ENCODE peak calls at places on chromosomes 11 and 22, in ten cellular contexts. M is stomach, C is OCI-LY7, V is adrenal gland, B is PC-3, H is GM23338, U is foreskin fibroblast, S is IMR-90, W is BJ, P is kidney. T is an unnamed sample.

GRCh38 chr11:83292709-83293435 is 6.7 kb upstream of the CCDC90B start:
- DNase-seq in M (no peak), C (peak), V (peak), B (peak), H (peak), U (peak), S (peak), W (no peak), P (no peak), T (no peak)

GRCh38 chr11:74990941-74991340 is 2.2 kb downstream of the NEU3 start:
- DNase-seq in M (no peak), C (no peak), V (no peak), B (no peak), H (no peak), U (no peak), S (no peak), W (no peak), P (no peak), T (no peak)

GRCh38 chr11:74311352-74311926 is at the start of gene P4HA3:
- DNase-seq in M (peak), C (no peak), V (peak), B (peak), H (peak), U (peak), S (peak), W (no peak), P (peak), T (no peak)

GRCh38 chr11:16867097-16867496 is 128.7 kb downstream of the C11orf58 start:
- DNase-seq in M (no peak), C (no peak), V (no peak), B (no peak), H (no peak), U (no peak), S (no peak), W (no peak), P (no peak), T (no peak)

GRCh38 chr11:12745787-12746186 is 71.6 kb downstream of the TEAD1 start:
- DNase-seq in M (no peak), C (no peak), V (no peak), B (no peak), H (no peak), U (no peak), S (no peak), W (no peak), P (no peak), T (no peak)

GRCh38 chr11:134337051-134337450 is 5.3 kb downstream of the GLB1L2 start:
- DNase-seq in M (no peak), C (no peak), V (no peak), B (no peak), H (no peak), U (no peak), S (no peak), W (no peak), P (no peak), T (no peak)

GRCh38 chr11:75325713-75326438 is 25.6 kb downstream of the ARRB1 start:
- DNase-seq in M (peak), C (no peak), V (peak), B (peak), H (no peak), U (peak), S (peak), W (peak), P (peak), T (no peak)

GRCh38 chr22:38244106-38244505 is 28.7 kb downstream of the TMEM184B start:
- DNase-seq in M (no peak), C (peak), V (no peak), B (no peak), H (no peak), U (no peak), S (peak), W (no peak), P (no peak), T (no peak)

GRCh38 chr11:32115406-32115805 is 24.5 kb downstream of the RCN1 start:
- DNase-seq in M (no peak), C (no peak), V (no peak), B (no peak), H (no peak), U (no peak), S (no peak), W (no peak), P (no peak), T (no peak)

GRCh38 chr11:123168236-123168635 is 26.8 kb downstream of the CLMP start:
- DNase-seq in M (no peak), C (no peak), V (no peak), B (no peak), H (no peak), U (no peak), S (no peak), W (no peak), P (no peak), T (no peak)

GRCh38 chr11:123164732-123165450 is 30.2 kb downstream of the CLMP start:
- DNase-seq in M (no peak), C (no peak), V (no peak), B (no peak), H (no peak), U (no peak), S (peak), W (no peak), P (no peak), T (no peak)

GRCh38 chr11:123163621-123164020 is 31.4 kb downstream of the CLMP start:
- DNase-seq in M (no peak), C (no peak), V (no peak), B (no peak), H (no peak), U (no peak), S (no peak), W (no peak), P (no peak), T (no peak)

GRCh38 chr11:123168955-123169484 is 26.0 kb downstream of the CLMP start:
- DNase-seq in M (no peak), C (no peak), V (no peak), B (no peak), H (no peak), U (no peak), S (no peak), W (no peak), P (no peak), T (no peak)

GRCh38 chr11:123166095-123166559 is 28.9 kb downstream of the CLMP start:
- DNase-seq in M (no peak), C (peak), V (no peak), B (peak), H (peak), U (peak), S (peak), W (no peak), P (peak), T (no peak)
- TF ChIP-seq CTCF in M (no peak), C (peak), V (peak), B (peak), H (peak), U (peak), S (peak), W (peak), P (peak), T (peak)

GRCh38 chr11:35905901-35906661 is 37.8 kb upstream of the LDLRAD3 start:
- DNase-seq in M (no peak), C (no peak), V (no peak), B (peak), H (no peak), U (peak), S (peak), W (no peak), P (no peak), T (no peak)
- TF ChIP-seq CTCF in M (no peak), C (no peak), V (no peak), B (no peak), H (no peak), U (no peak), S (no peak), W (no peak), P (no peak), T (no peak)

DNA sequence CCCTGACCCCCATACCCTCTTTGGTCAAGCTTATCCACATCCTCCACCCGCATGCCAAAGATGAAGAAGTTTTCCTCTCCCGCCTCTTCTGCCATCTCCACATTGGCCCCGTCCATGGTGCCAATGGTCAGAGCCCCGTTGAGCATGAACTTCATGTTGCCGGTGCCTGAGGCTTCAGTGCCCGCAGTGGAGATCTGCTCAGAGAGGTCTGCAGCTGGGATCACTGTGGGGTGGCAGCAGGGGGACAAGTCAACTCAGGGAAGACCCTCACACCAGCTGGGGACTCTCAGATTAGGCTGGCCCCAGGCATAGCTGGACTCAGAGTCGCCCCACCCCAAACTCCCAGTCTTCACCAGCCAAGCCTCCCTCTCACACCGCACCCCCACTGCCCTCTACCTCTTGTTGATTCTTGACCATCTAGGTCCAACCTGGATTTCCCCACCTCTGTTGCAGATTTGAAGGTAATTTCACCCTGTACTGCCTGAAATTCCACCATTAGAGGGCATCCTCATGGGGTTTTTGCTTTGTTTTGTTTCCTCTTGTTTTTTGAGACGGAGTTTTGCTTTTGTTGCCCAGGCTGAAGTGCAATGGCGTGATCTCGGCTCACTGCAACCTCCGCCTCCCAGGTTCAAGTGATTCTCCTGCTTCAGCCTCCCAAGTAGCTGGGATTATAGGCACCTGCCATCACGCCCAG is 6.6 kb upstream of the RASGRP2 start:
- DNase-seq in M (no peak), C (no peak), V (no peak), B (no peak), H (no peak), U (no peak), S (no peak), W (no peak), P (peak), T (no peak)
- TF ChIP-seq CTCF in M (no peak), C (peak), V (no peak), B (peak), H (peak), U (no peak), S (no peak), W (no peak), P (peak), T (no peak)

DNA sequence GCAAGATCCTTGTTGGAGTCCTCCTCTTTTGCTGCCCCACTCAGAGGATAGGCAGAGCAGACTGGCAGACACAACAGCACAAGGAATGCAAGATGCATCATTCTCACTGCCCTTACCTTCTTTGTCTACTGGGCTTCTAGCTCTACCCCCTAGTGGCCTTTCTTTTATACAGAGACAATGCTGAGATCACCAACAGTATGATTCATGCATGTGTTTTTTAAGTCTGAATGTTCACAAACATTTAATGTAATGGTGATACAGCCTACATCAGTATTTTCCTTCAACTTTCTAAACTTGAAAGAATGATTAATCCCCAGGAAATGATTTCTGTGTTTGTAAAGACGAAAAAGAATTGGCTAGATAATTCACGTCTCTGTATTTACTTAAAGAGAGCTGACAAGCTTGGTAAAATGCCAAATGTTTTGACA is at the start of gene MMP10:
- DNase-seq in M (no peak), C (no peak), V (no peak), B (peak), H (peak), U (peak), S (peak), W (no peak), P (no peak), T (no peak)
- TF ChIP-seq CTCF in M (no peak), C (peak), V (no peak), B (peak), H (peak), U (peak), S (peak), W (peak), P (no peak), T (no peak)

GRCh38 chr22:41687901-41688364 is 734 bp downstream of the SNU13 start:
- DNase-seq in M (no peak), C (peak), V (peak), B (peak), H (peak), U (peak), S (peak), W (no peak), P (no peak), T (no peak)

GRCh38 chr22:41695211-41695610 is 4.1 kb upstream of the MEI1 start:
- DNase-seq in M (no peak), C (no peak), V (no peak), B (no peak), H (no peak), U (peak), S (no peak), W (no peak), P (no peak), T (no peak)

GRCh38 chr22:41688365-41689211 is at the start of gene SNU13:
- DNase-seq in M (peak), C (peak), V (peak), B (peak), H (peak), U (peak), S (peak), W (no peak), P (peak), T (peak)

GRCh38 chr22:41690476-41690875 is 1.8 kb upstream of the SNU13 start:
- DNase-seq in M (no peak), C (no peak), V (no peak), B (no peak), H (no peak), U (no peak), S (no peak), W (no peak), P (no peak), T (no peak)
- TF ChIP-seq CTCF in M (no peak), C (no peak), V (no peak), B (no peak), H (no peak), U (no peak), S (no peak), W (no peak), P (no peak), T (no peak)

GRCh38 chr11:33736148-33736809 is at the start of gene CD59:
- DNase-seq in M (peak), C (peak), V (peak), B (peak), H (peak), U (peak), S (peak), W (peak), P (peak), T (peak)
- TF ChIP-seq CTCF in M (no peak), C (no peak), V (no peak), B (no peak), H (no peak), U (no peak), S (no peak), W (peak), P (no peak), T (no peak)

DNA sequence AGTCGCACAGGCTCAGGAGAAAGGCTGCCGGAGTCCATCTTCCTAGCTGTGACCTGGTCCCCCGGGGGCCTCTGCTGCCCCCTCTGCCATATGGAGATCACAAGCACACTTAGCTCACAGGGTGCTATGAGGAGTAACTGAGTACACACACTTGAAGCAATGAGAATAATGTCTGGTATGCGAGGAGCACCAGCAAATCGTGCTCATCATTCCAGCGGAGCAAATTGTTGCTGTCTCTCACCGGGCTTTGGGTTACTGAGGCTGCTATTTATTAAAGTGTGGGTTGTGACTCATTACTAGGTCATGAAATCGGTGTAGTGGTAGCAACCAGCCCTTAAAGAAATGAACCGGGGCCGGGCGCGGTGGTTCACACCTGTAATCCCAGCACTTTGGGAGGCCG is 48.1 kb upstream of the EIF3D start:
- DNase-seq in M (no peak), C (no peak), V (no peak), B (peak), H (no peak), U (peak), S (peak), W (peak), P (no peak), T (no peak)
- TF ChIP-seq CTCF in M (no peak), C (no peak), V (no peak), B (no peak), H (no peak), U (no peak), S (no peak), W (peak), P (no peak), T (no peak)

GRCh38 chr11:33777906-33778305 is 3.6 kb upstream of the FBXO3 start:
- DNase-seq in M (no peak), C (peak), V (no peak), B (no peak), H (no peak), U (no peak), S (no peak), W (no peak), P (no peak), T (no peak)
- TF ChIP-seq CTCF in M (no peak), C (no peak), V (no peak), B (no peak), H (no peak), U (no peak), S (no peak), W (no peak), P (no peak), T (no peak)

GRCh38 chr11:4887591-4887990 is 5.9 kb downstream of the OR51T1 start:
- DNase-seq in M (no peak), C (no peak), V (no peak), B (no peak), H (no peak), U (no peak), S (no peak), W (no peak), P (no peak), T (no peak)

GRCh38 chr11:4890279-4890678 is 8.6 kb downstream of the OR51T1 start:
- DNase-seq in M (no peak), C (no peak), V (no peak), B (no peak), H (no peak), U (peak), S (peak), W (no peak), P (no peak), T (no peak)

GRCh38 chr11:4886186-4886585 is 4.5 kb downstream of the OR51T1 start:
- DNase-seq in M (no peak), C (no peak), V (no peak), B (no peak), H (no peak), U (no peak), S (no peak), W (no peak), P (no peak), T (no peak)

DNA sequence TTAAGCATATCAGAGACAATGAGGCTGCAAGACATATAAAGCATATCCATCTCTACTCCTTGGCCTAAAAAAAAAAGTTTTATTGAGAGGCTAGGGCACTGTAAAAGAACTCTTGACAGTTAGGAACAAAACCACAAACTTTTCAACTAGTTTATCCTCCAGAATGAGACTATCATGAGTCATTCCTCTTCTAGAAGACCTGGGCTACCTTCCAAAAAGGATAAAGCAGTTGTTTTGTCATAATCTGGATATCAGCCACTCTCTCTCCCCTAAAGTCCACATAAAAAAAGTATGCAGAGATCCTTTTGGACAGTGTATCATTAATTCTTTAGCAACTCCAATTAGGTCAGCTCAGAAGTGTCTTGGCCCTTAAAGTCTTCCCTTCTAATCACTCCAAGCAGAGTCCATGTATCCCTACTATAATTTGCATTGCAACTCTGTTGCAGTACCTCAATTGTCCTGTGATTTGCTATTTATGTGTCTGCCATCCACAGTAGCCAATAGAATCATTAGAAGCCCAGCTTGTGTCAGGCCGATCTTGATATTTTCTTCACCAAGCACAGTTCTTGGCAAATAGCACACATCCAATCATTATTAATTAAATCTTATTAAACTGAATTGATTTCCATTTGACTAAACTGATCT is 10.4 kb downstream of the OR51T1 start:
- DNase-seq in M (no peak), C (no peak), V (no peak), B (peak), H (peak), U (peak), S (peak), W (peak), P (no peak), T (no peak)
- TF ChIP-seq CTCF in M (no peak), C (no peak), V (no peak), B (no peak), H (no peak), U (peak), S (no peak), W (no peak), P (no peak), T (no peak)